ENCODE peak calls at places on chromosome 4, in ten cellular contexts. Y, U, C, F, H, J, N, A, E and T are unnamed samples. For H3K27me3, the result is how much of the 10 kb centered on the place peaks cover.

GRCh38 chr4:107564326-107564725 is 155.7 kb downstream of the PAPSS1 start:
- DNase-seq in Y (no peak), U (no peak), C (no peak), F (no peak), H (no peak), J (no peak), N (no peak), A (no peak), E (no peak), T (no peak)

GRCh38 chr4:27009539-27009938 is 148.9 kb downstream of the STIM2 start:
- DNase-seq in Y (no peak), U (peak), C (no peak), F (no peak), H (no peak), J (no peak), N (no peak), A (no peak), E (no peak), T (no peak)

GRCh38 chr4:170007113-170007512 is 19.1 kb downstream of the MFAP3L start:
- DNase-seq in Y (no peak), U (no peak), C (no peak), F (no peak), H (no peak), J (no peak), N (no peak), A (no peak), E (no peak), T (no peak)

GRCh38 chr4:93617596-93617995 is 211.0 kb upstream of the ATOH1 start:
- DNase-seq in Y (no peak), U (no peak), C (no peak), F (no peak), H (no peak), J (no peak), N (no peak), A (no peak), E (no peak), T (no peak)

GRCh38 chr4:37803348-37803973 is 23.0 kb upstream of the PGM2 start:
- DNase-seq in Y (no peak), U (peak), C (no peak), F (no peak), H (no peak), J (no peak), N (no peak), A (no peak), E (peak), T (no peak)

GRCh38 chr4:139655116-139655515 is 10.5 kb upstream of the MGST2 start:
- DNase-seq in Y (no peak), U (peak), C (no peak), F (no peak), H (no peak), J (no peak), N (no peak), A (no peak), E (peak), T (no peak)

GRCh38 chr4:3343358-3343757 is 50.5 kb downstream of the RGS12 start:
- DNase-seq in Y (no peak), U (no peak), C (no peak), F (no peak), H (no peak), J (no peak), N (peak), A (no peak), E (no peak), T (no peak)

GRCh38 chr4:129641179-129641578 is 545.2 kb downstream of the C4orf33 start:
- DNase-seq in Y (peak), U (peak), C (no peak), F (peak), H (no peak), J (no peak), N (peak), A (peak), E (peak), T (peak)

GRCh38 chr4:13640149-13640671 is 12.7 kb upstream of the BOD1L1 start:
- DNase-seq in Y (no peak), U (no peak), C (no peak), F (peak), H (no peak), J (no peak), N (no peak), A (no peak), E (no peak), T (no peak)

GRCh38 chr4:98452091-98452490 is 190.9 kb downstream of the RAP1GDS1 start:
- DNase-seq in Y (no peak), U (no peak), C (no peak), F (no peak), H (no peak), J (peak), N (no peak), A (no peak), E (no peak), T (no peak)

GRCh38 chr4:7153711-7154110 is 38.6 kb upstream of the SORCS2 start:
- DNase-seq in Y (no peak), U (no peak), C (peak), F (no peak), H (no peak), J (peak), N (no peak), A (no peak), E (no peak), T (no peak)

GRCh38 chr4:39510348-39510929 is 16.8 kb downstream of the UGDH start:
- DNase-seq in Y (no peak), U (no peak), C (no peak), F (no peak), H (no peak), J (no peak), N (no peak), A (no peak), E (no peak), T (no peak)

GRCh38 chr4:112144546-112145325 is 518 bp upstream of the FAM241A start:
- DNase-seq in Y (no peak), U (no peak), C (peak), F (no peak), H (no peak), J (peak), N (no peak), A (peak), E (no peak), T (no peak)

GRCh38 chr4:14787894-14788293 is 214.4 kb upstream of the CPEB2 start:
- DNase-seq in Y (no peak), U (no peak), C (no peak), F (peak), H (no peak), J (no peak), N (peak), A (no peak), E (no peak), T (no peak)

GRCh38 chr4:185625503-185625902 is 90.2 kb upstream of the PDLIM3 start:
- DNase-seq in Y (no peak), U (no peak), C (no peak), F (no peak), H (no peak), J (no peak), N (no peak), A (no peak), E (peak), T (no peak)

GRCh38 chr4:53865031-53865430 is 199.4 kb downstream of the CHIC2 start:
- DNase-seq in Y (no peak), U (no peak), C (no peak), F (no peak), H (no peak), J (no peak), N (no peak), A (no peak), E (no peak), T (no peak)

GRCh38 chr4:15240764-15241163 is 187.1 kb upstream of the C1QTNF7 start:
- DNase-seq in Y (no peak), U (no peak), C (no peak), F (no peak), H (no peak), J (peak), N (no peak), A (no peak), E (no peak), T (no peak)

GRCh38 chr4:111450867-111451266 is 694.4 kb upstream of the FAM241A start:
- DNase-seq in Y (no peak), U (no peak), C (no peak), F (no peak), H (no peak), J (no peak), N (no peak), A (no peak), E (no peak), T (no peak)

GRCh38 chr4:108333353-108333920 is 164.7 kb upstream of the LEF1 start:
- DNase-seq in Y (no peak), U (no peak), C (no peak), F (no peak), H (no peak), J (no peak), N (no peak), A (no peak), E (no peak), T (no peak)

GRCh38 chr4:162523171-162523570 is 359.4 kb upstream of the FSTL5 start:
- DNase-seq in Y (no peak), U (no peak), C (no peak), F (no peak), H (no peak), J (no peak), N (no peak), A (no peak), E (no peak), T (no peak)

GRCh38 chr4:25865586-25865985 is 2.8 kb upstream of the SEL1L3 start:
- DNase-seq in Y (peak), U (no peak), C (no peak), F (peak), H (no peak), J (no peak), N (peak), A (no peak), E (no peak), T (no peak)

GRCh38 chr4:152970102-152970820 is 34.1 kb downstream of the FHDC1 start:
- DNase-seq in Y (no peak), U (no peak), C (no peak), F (no peak), H (no peak), J (peak), N (no peak), A (no peak), E (no peak), T (no peak)

GRCh38 chr4:7270121-7270520 is 77.8 kb downstream of the SORCS2 start:
- DNase-seq in Y (no peak), U (no peak), C (no peak), F (no peak), H (no peak), J (no peak), N (no peak), A (no peak), E (no peak), T (no peak)

GRCh38 chr4:111842336-111842735 is 302.9 kb upstream of the FAM241A start:
- DNase-seq in Y (no peak), U (no peak), C (no peak), F (no peak), H (no peak), J (peak), N (no peak), A (no peak), E (no peak), T (no peak)

GRCh38 chr4:39526810-39527295 is 386 bp downstream of the UGDH start:
- DNase-seq in Y (no peak), U (no peak), C (no peak), F (no peak), H (no peak), J (peak), N (no peak), A (no peak), E (no peak), T (no peak)

GRCh38 chr4:7276538-7276937 is 84.2 kb downstream of the SORCS2 start:
- DNase-seq in Y (no peak), U (no peak), C (no peak), F (no peak), H (no peak), J (no peak), N (no peak), A (no peak), E (no peak), T (no peak)

GRCh38 chr4:55071951-55072350 is 53.4 kb downstream of the KDR start:
- DNase-seq in Y (no peak), U (no peak), C (no peak), F (no peak), H (no peak), J (no peak), N (no peak), A (no peak), E (no peak), T (no peak)

GRCh38 chr4:72319596-72319995 is 249.4 kb downstream of the ADAMTS3 start:
- DNase-seq in Y (no peak), U (no peak), C (no peak), F (no peak), H (no peak), J (no peak), N (no peak), A (no peak), E (no peak), T (no peak)

GRCh38 chr4:147924604-147925412 is 192.9 kb downstream of the ARHGAP10 start:
- DNase-seq in Y (peak), U (peak), C (no peak), F (peak), H (no peak), J (no peak), N (peak), A (no peak), E (peak), T (no peak)

GRCh38 chr4:97106161-97106560 is 1037.1 kb downstream of the STPG2 start:
- DNase-seq in Y (no peak), U (no peak), C (no peak), F (no peak), H (no peak), J (no peak), N (no peak), A (no peak), E (no peak), T (no peak)

GRCh38 chr4:40316782-40317635 is 18.1 kb upstream of the CHRNA9 start:
- DNase-seq in Y (peak), U (peak), C (no peak), F (peak), H (peak), J (peak), N (peak), A (no peak), E (peak), T (no peak)

GRCh38 chr4:173511787-173512361 is 18.2 kb downstream of the HAND2 start:
- DNase-seq in Y (no peak), U (no peak), C (no peak), F (no peak), H (no peak), J (no peak), N (no peak), A (no peak), E (no peak), T (no peak)

GRCh38 chr4:173513651-173514050 is 16.4 kb downstream of the HAND2 start:
- DNase-seq in Y (no peak), U (no peak), C (no peak), F (no peak), H (no peak), J (no peak), N (no peak), A (no peak), E (no peak), T (no peak)

GRCh38 chr4:173515458-173515857 is 14.6 kb downstream of the HAND2 start:
- DNase-seq in Y (no peak), U (no peak), C (no peak), F (no peak), H (no peak), J (no peak), N (no peak), A (no peak), E (no peak), T (no peak)

GRCh38 chr4:173516621-173517612 is 13.1 kb downstream of the HAND2 start:
- DNase-seq in Y (no peak), U (peak), C (no peak), F (peak), H (no peak), J (no peak), N (no peak), A (no peak), E (peak), T (no peak)

DNA sequence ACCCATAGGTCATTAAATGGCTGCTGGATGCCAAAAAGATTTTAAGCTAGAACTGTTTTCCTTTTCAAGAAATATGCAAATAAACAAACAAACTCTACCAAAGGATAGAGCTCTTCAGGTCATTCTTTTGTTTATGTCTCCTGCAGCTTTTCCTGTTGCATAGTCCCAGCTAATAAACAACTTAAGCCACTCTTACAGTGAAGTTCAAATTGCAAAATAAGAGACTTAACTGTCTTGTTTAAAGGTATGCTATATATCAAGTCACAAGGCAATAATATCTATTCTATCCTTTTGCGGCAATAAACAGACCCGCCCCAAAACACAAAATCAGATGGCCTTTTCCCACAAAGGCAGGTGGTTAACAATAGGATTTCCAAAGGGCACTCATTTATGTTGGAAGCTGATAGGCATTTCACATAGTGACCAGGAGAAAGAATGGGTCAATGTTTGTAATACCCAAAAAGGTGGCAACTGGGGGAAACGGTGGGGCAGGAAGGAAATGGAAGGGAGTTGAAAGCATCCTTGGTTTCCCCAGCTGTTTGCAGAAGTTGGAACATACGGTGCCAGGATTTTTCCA is 15.3 kb downstream of the HAND2 start:
- DNase-seq in Y (no peak), U (no peak), C (no peak), F (no peak), H (no peak), J (no peak), N (no peak), A (no peak), E (no peak), T (no peak)
- H3K27me3 ChIP-seq in Y (under half), U (under half), C (under half), F (half or more), H (half or more), J (under half), N (under half), A (under half), E (under half), T (half or more)

GRCh38 chr4:74603186-74603585 is 158.2 kb downstream of the AREG start:
- DNase-seq in Y (no peak), U (no peak), C (no peak), F (no peak), H (no peak), J (no peak), N (no peak), A (no peak), E (no peak), T (no peak)
- TF ChIP-seq CTCF in Y (no peak), U (no peak), C (no peak), F (no peak), H (no peak), J (no peak), N (no peak), A (no peak), E (no peak), T (no peak)

GRCh38 chr4:80183196-80184052 is 13.9 kb upstream of the PRDM8 start:
- DNase-seq in Y (peak), U (no peak), C (no peak), F (peak), H (no peak), J (peak), N (no peak), A (peak), E (peak), T (no peak)

GRCh38 chr4:80182237-80182866 is 15.0 kb upstream of the PRDM8 start:
- DNase-seq in Y (no peak), U (no peak), C (no peak), F (no peak), H (no peak), J (peak), N (no peak), A (no peak), E (no peak), T (no peak)

GRCh38 chr4:80184791-80185756 is 12.2 kb upstream of the PRDM8 start:
- DNase-seq in Y (peak), U (peak), C (peak), F (peak), H (no peak), J (peak), N (no peak), A (no peak), E (no peak), T (no peak)

GRCh38 chr4:80185787-80186548 is 11.3 kb upstream of the PRDM8 start:
- DNase-seq in Y (no peak), U (peak), C (no peak), F (no peak), H (no peak), J (peak), N (no peak), A (no peak), E (no peak), T (no peak)

DNA sequence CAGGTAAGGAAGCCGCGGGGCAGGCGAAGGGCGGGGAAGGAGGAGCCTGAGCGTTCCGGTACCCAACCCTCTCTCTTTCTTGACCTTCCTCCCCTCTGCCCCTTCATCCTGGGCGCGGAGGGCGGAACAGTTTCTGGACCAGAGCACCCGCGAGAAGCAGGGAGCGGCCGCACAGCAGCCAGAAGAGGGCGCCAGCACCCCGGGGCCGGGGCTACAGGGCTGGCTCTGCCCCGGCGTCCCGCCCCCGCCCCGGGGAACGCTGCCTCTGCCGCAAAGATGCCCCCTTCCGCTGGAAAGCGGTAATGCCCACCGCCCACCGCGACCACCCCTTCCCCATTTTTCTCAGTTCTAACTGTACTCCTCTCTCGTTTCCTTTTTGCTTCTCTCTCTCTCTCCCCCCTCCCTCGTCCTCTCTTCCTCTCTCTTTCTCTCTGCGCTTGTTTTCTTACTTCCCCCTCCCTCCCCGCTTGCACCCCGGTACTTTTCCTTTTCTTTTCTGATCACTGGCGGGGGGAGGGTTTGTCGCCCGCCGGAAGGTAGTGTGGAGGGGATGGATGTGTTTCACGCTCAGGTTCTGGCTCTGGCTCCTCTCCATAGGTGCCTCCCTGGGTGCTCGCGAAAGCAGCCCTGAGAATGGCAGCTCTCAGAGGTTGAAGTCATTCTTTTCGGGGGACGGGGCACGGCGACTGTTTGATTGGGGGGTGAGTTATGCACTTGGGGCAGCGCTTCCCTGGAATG is 13.1 kb upstream of the PRDM8 start:
- DNase-seq in Y (peak), U (peak), C (peak), F (peak), H (no peak), J (peak), N (peak), A (peak), E (peak), T (peak)
- H3K27me3 ChIP-seq in Y (under half), U (half or more), C (under half), F (half or more), H (under half), J (under half), N (under half), A (half or more), E (under half), T (under half)

GRCh38 chr4:123244233-123244632 is 152.4 kb upstream of the SPRY1 start:
- DNase-seq in Y (peak), U (no peak), C (peak), F (no peak), H (no peak), J (no peak), N (no peak), A (peak), E (no peak), T (peak)
- TF ChIP-seq CTCF in Y (no peak), U (peak), C (no peak), F (peak), H (no peak), J (no peak), N (no peak), A (peak), E (peak), T (no peak)

GRCh38 chr4:5974321-5974720 is 43.9 kb downstream of the C4orf50 start:
- DNase-seq in Y (no peak), U (no peak), C (peak), F (no peak), H (no peak), J (no peak), N (no peak), A (no peak), E (no peak), T (no peak)
- H3K27me3 ChIP-seq in Y (under half), U (under half), C (under half), F (under half), H (under half), J (under half), N (under half), A (half or more), E (under half), T (under half)